ENCODE peak calls at places on chromosomes 5 and 9, in four cellular contexts. One of them, this sample, is unnamed.

GRCh38 chr5:116573617-116574431 is 799 bp downstream of the SEMA6A start:
- DNase-seq in activated effector memory CD4-positive, alpha-beta T cell treated with anti-CD3 and anti-CD28 coated beads, Interleukin-2, amount 50 U/mL, for 16 hours: no peak
- DNase-seq in stimulated activated CD8-positive, alpha-beta memory T cell treated with anti-CD3 and anti-CD28 coated beads, Interleukin-2, amount 100 ng/mL, for 1 hour: no peak
- DNase-seq in MCF 10A: peak
- DNase-seq in this sample: no peak

GRCh38 chr5:108345541-108346171 is 36.2 kb downstream of the FBXL17 start:
- DNase-seq in activated effector memory CD4-positive, alpha-beta T cell treated with anti-CD3 and anti-CD28 coated beads, Interleukin-2, amount 50 U/mL, for 16 hours: no peak
- DNase-seq in MCF 10A: peak
- DNase-seq in stimulated activated CD8-positive, alpha-beta memory T cell treated with anti-CD3 and anti-CD28 coated beads, Interleukin-2, amount 100 ng/mL, for 1 hour: no peak
- DNase-seq in this sample: peak

GRCh38 chr5:9456435-9457042 is 89.3 kb downstream of the SEMA5A start:
- DNase-seq in stimulated activated CD8-positive, alpha-beta memory T cell treated with anti-CD3 and anti-CD28 coated beads, Interleukin-2, amount 100 ng/mL, for 1 hour: no peak
- DNase-seq in MCF 10A: no peak
- DNase-seq in activated effector memory CD4-positive, alpha-beta T cell treated with anti-CD3 and anti-CD28 coated beads, Interleukin-2, amount 50 U/mL, for 16 hours: no peak
- DNase-seq in this sample: no peak

GRCh38 chr9:129414377-129415021 is 206.4 kb downstream of the C9orf50 start:
- DNase-seq in activated effector memory CD4-positive, alpha-beta T cell treated with anti-CD3 and anti-CD28 coated beads, Interleukin-2, amount 50 U/mL, for 16 hours: peak
- DNase-seq in MCF 10A: peak
- DNase-seq in stimulated activated CD8-positive, alpha-beta memory T cell treated with anti-CD3 and anti-CD28 coated beads, Interleukin-2, amount 100 ng/mL, for 1 hour: no peak
- DNase-seq in this sample: no peak

GRCh38 chr5:134174841-134175839 is 1.6 kb downstream of the SKP1 start:
- DNase-seq in stimulated activated CD8-positive, alpha-beta memory T cell treated with anti-CD3 and anti-CD28 coated beads, Interleukin-2, amount 100 ng/mL, for 1 hour: no peak
- DNase-seq in activated effector memory CD4-positive, alpha-beta T cell treated with anti-CD3 and anti-CD28 coated beads, Interleukin-2, amount 50 U/mL, for 16 hours: no peak
- DNase-seq in MCF 10A: peak
- DNase-seq in this sample: peak

GRCh38 chr9:13513710-13514444 is 234.4 kb upstream of the MPDZ start:
- DNase-seq in activated effector memory CD4-positive, alpha-beta T cell treated with anti-CD3 and anti-CD28 coated beads, Interleukin-2, amount 50 U/mL, for 16 hours: no peak
- DNase-seq in stimulated activated CD8-positive, alpha-beta memory T cell treated with anti-CD3 and anti-CD28 coated beads, Interleukin-2, amount 100 ng/mL, for 1 hour: no peak
- DNase-seq in MCF 10A: peak
- DNase-seq in this sample: peak

GRCh38 chr5:96177303-96177869 is 215.7 kb upstream of the ELL2 start:
- DNase-seq in stimulated activated CD8-positive, alpha-beta memory T cell treated with anti-CD3 and anti-CD28 coated beads, Interleukin-2, amount 100 ng/mL, for 1 hour: no peak
- DNase-seq in MCF 10A: peak
- DNase-seq in activated effector memory CD4-positive, alpha-beta T cell treated with anti-CD3 and anti-CD28 coated beads, Interleukin-2, amount 50 U/mL, for 16 hours: no peak
- DNase-seq in this sample: peak

GRCh38 chr5:8923516-8923915 is 622.4 kb downstream of the SEMA5A start:
- DNase-seq in activated effector memory CD4-positive, alpha-beta T cell treated with anti-CD3 and anti-CD28 coated beads, Interleukin-2, amount 50 U/mL, for 16 hours: no peak
- DNase-seq in MCF 10A: no peak
- DNase-seq in stimulated activated CD8-positive, alpha-beta memory T cell treated with anti-CD3 and anti-CD28 coated beads, Interleukin-2, amount 100 ng/mL, for 1 hour: no peak
- DNase-seq in this sample: no peak

GRCh38 chr9:16553869-16554540 is 316.5 kb downstream of the BNC2 start:
- DNase-seq in activated effector memory CD4-positive, alpha-beta T cell treated with anti-CD3 and anti-CD28 coated beads, Interleukin-2, amount 50 U/mL, for 16 hours: no peak
- DNase-seq in MCF 10A: no peak
- DNase-seq in stimulated activated CD8-positive, alpha-beta memory T cell treated with anti-CD3 and anti-CD28 coated beads, Interleukin-2, amount 100 ng/mL, for 1 hour: no peak
- DNase-seq in this sample: no peak

GRCh38 chr5:38420691-38421395 is 135.6 kb downstream of the LIFR start:
- DNase-seq in stimulated activated CD8-positive, alpha-beta memory T cell treated with anti-CD3 and anti-CD28 coated beads, Interleukin-2, amount 100 ng/mL, for 1 hour: no peak
- DNase-seq in MCF 10A: peak
- DNase-seq in activated effector memory CD4-positive, alpha-beta T cell treated with anti-CD3 and anti-CD28 coated beads, Interleukin-2, amount 50 U/mL, for 16 hours: no peak
- DNase-seq in this sample: peak

GRCh38 chr5:159290741-159291140 is 27.7 kb downstream of the UBLCP1 start:
- DNase-seq in stimulated activated CD8-positive, alpha-beta memory T cell treated with anti-CD3 and anti-CD28 coated beads, Interleukin-2, amount 100 ng/mL, for 1 hour: no peak
- DNase-seq in MCF 10A: no peak
- DNase-seq in activated effector memory CD4-positive, alpha-beta T cell treated with anti-CD3 and anti-CD28 coated beads, Interleukin-2, amount 50 U/mL, for 16 hours: no peak
- DNase-seq in this sample: peak

GRCh38 chr9:119003218-119003617 is 366.0 kb downstream of the BRINP1 start:
- DNase-seq in activated effector memory CD4-positive, alpha-beta T cell treated with anti-CD3 and anti-CD28 coated beads, Interleukin-2, amount 50 U/mL, for 16 hours: no peak
- DNase-seq in stimulated activated CD8-positive, alpha-beta memory T cell treated with anti-CD3 and anti-CD28 coated beads, Interleukin-2, amount 100 ng/mL, for 1 hour: no peak
- DNase-seq in MCF 10A: no peak
- DNase-seq in this sample: no peak

GRCh38 chr5:131198625-131199024 is 27.9 kb downstream of the LYRM7 start:
- DNase-seq in stimulated activated CD8-positive, alpha-beta memory T cell treated with anti-CD3 and anti-CD28 coated beads, Interleukin-2, amount 100 ng/mL, for 1 hour: no peak
- DNase-seq in activated effector memory CD4-positive, alpha-beta T cell treated with anti-CD3 and anti-CD28 coated beads, Interleukin-2, amount 50 U/mL, for 16 hours: no peak
- DNase-seq in MCF 10A: peak
- DNase-seq in this sample: peak

GRCh38 chr5:10264569-10264968 is 14.5 kb downstream of the CCT5 start:
- DNase-seq in activated effector memory CD4-positive, alpha-beta T cell treated with anti-CD3 and anti-CD28 coated beads, Interleukin-2, amount 50 U/mL, for 16 hours: no peak
- DNase-seq in MCF 10A: no peak
- DNase-seq in stimulated activated CD8-positive, alpha-beta memory T cell treated with anti-CD3 and anti-CD28 coated beads, Interleukin-2, amount 100 ng/mL, for 1 hour: no peak
- DNase-seq in this sample: no peak

GRCh38 chr5:38286038-38286437 is 27.7 kb downstream of the EGFLAM start:
- DNase-seq in activated effector memory CD4-positive, alpha-beta T cell treated with anti-CD3 and anti-CD28 coated beads, Interleukin-2, amount 50 U/mL, for 16 hours: no peak
- DNase-seq in MCF 10A: no peak
- DNase-seq in stimulated activated CD8-positive, alpha-beta memory T cell treated with anti-CD3 and anti-CD28 coated beads, Interleukin-2, amount 100 ng/mL, for 1 hour: no peak
- DNase-seq in this sample: no peak

GRCh38 chr5:40841068-40841805 is at the start of gene CARD6:
- DNase-seq in MCF 10A: peak
- DNase-seq in activated effector memory CD4-positive, alpha-beta T cell treated with anti-CD3 and anti-CD28 coated beads, Interleukin-2, amount 50 U/mL, for 16 hours: no peak
- DNase-seq in stimulated activated CD8-positive, alpha-beta memory T cell treated with anti-CD3 and anti-CD28 coated beads, Interleukin-2, amount 100 ng/mL, for 1 hour: no peak
- DNase-seq in this sample: peak

GRCh38 chr5:126624534-126624933 is 23.8 kb downstream of the PHAX start:
- DNase-seq in MCF 10A: peak
- DNase-seq in activated effector memory CD4-positive, alpha-beta T cell treated with anti-CD3 and anti-CD28 coated beads, Interleukin-2, amount 50 U/mL, for 16 hours: no peak
- DNase-seq in stimulated activated CD8-positive, alpha-beta memory T cell treated with anti-CD3 and anti-CD28 coated beads, Interleukin-2, amount 100 ng/mL, for 1 hour: no peak
- DNase-seq in this sample: peak

GRCh38 chr9:132094314-132094791 is 14.7 kb upstream of the MED27 start:
- DNase-seq in stimulated activated CD8-positive, alpha-beta memory T cell treated with anti-CD3 and anti-CD28 coated beads, Interleukin-2, amount 100 ng/mL, for 1 hour: no peak
- DNase-seq in activated effector memory CD4-positive, alpha-beta T cell treated with anti-CD3 and anti-CD28 coated beads, Interleukin-2, amount 50 U/mL, for 16 hours: no peak
- DNase-seq in MCF 10A: no peak
- DNase-seq in this sample: peak

GRCh38 chr5:77568082-77568481 is 70.4 kb downstream of the OTP start:
- DNase-seq in MCF 10A: no peak
- DNase-seq in activated effector memory CD4-positive, alpha-beta T cell treated with anti-CD3 and anti-CD28 coated beads, Interleukin-2, amount 50 U/mL, for 16 hours: no peak
- DNase-seq in stimulated activated CD8-positive, alpha-beta memory T cell treated with anti-CD3 and anti-CD28 coated beads, Interleukin-2, amount 100 ng/mL, for 1 hour: no peak
- DNase-seq in this sample: no peak

GRCh38 chr5:174609116-174609515 is 115.3 kb upstream of the MSX2 start:
- DNase-seq in activated effector memory CD4-positive, alpha-beta T cell treated with anti-CD3 and anti-CD28 coated beads, Interleukin-2, amount 50 U/mL, for 16 hours: no peak
- DNase-seq in stimulated activated CD8-positive, alpha-beta memory T cell treated with anti-CD3 and anti-CD28 coated beads, Interleukin-2, amount 100 ng/mL, for 1 hour: no peak
- DNase-seq in MCF 10A: peak
- DNase-seq in this sample: no peak

GRCh38 chr5:80116465-80116864 is 81.3 kb downstream of the THBS4 start:
- DNase-seq in activated effector memory CD4-positive, alpha-beta T cell treated with anti-CD3 and anti-CD28 coated beads, Interleukin-2, amount 50 U/mL, for 16 hours: no peak
- DNase-seq in stimulated activated CD8-positive, alpha-beta memory T cell treated with anti-CD3 and anti-CD28 coated beads, Interleukin-2, amount 100 ng/mL, for 1 hour: no peak
- DNase-seq in MCF 10A: no peak
- DNase-seq in this sample: no peak

GRCh38 chr5:137635521-137635921 is 100.4 kb downstream of the KLHL3 start:
- DNase-seq in stimulated activated CD8-positive, alpha-beta memory T cell treated with anti-CD3 and anti-CD28 coated beads, Interleukin-2, amount 100 ng/mL, for 1 hour: no peak
- DNase-seq in activated effector memory CD4-positive, alpha-beta T cell treated with anti-CD3 and anti-CD28 coated beads, Interleukin-2, amount 50 U/mL, for 16 hours: no peak
- DNase-seq in MCF 10A: no peak
- DNase-seq in this sample: no peak

GRCh38 chr5:67476531-67476930 is 279.9 kb upstream of the CD180 start:
- DNase-seq in activated effector memory CD4-positive, alpha-beta T cell treated with anti-CD3 and anti-CD28 coated beads, Interleukin-2, amount 50 U/mL, for 16 hours: no peak
- DNase-seq in stimulated activated CD8-positive, alpha-beta memory T cell treated with anti-CD3 and anti-CD28 coated beads, Interleukin-2, amount 100 ng/mL, for 1 hour: no peak
- DNase-seq in MCF 10A: peak
- DNase-seq in this sample: no peak

GRCh38 chr5:74056102-74056788 is 430.2 kb downstream of the ARHGEF28 start:
- DNase-seq in stimulated activated CD8-positive, alpha-beta memory T cell treated with anti-CD3 and anti-CD28 coated beads, Interleukin-2, amount 100 ng/mL, for 1 hour: no peak
- DNase-seq in MCF 10A: no peak
- DNase-seq in activated effector memory CD4-positive, alpha-beta T cell treated with anti-CD3 and anti-CD28 coated beads, Interleukin-2, amount 50 U/mL, for 16 hours: no peak
- DNase-seq in this sample: no peak

GRCh38 chr5:34484190-34484589 is 171.9 kb upstream of the RAI14 start:
- DNase-seq in activated effector memory CD4-positive, alpha-beta T cell treated with anti-CD3 and anti-CD28 coated beads, Interleukin-2, amount 50 U/mL, for 16 hours: no peak
- DNase-seq in stimulated activated CD8-positive, alpha-beta memory T cell treated with anti-CD3 and anti-CD28 coated beads, Interleukin-2, amount 100 ng/mL, for 1 hour: no peak
- DNase-seq in MCF 10A: no peak
- DNase-seq in this sample: no peak

GRCh38 chr5:3346111-3346820 is 249.4 kb upstream of the IRX1 start:
- DNase-seq in activated effector memory CD4-positive, alpha-beta T cell treated with anti-CD3 and anti-CD28 coated beads, Interleukin-2, amount 50 U/mL, for 16 hours: no peak
- DNase-seq in MCF 10A: no peak
- DNase-seq in stimulated activated CD8-positive, alpha-beta memory T cell treated with anti-CD3 and anti-CD28 coated beads, Interleukin-2, amount 100 ng/mL, for 1 hour: no peak
- DNase-seq in this sample: no peak

GRCh38 chr5:139788294-139788875 is 7.2 kb upstream of the PSD2 start:
- DNase-seq in MCF 10A: no peak
- DNase-seq in stimulated activated CD8-positive, alpha-beta memory T cell treated with anti-CD3 and anti-CD28 coated beads, Interleukin-2, amount 100 ng/mL, for 1 hour: no peak
- DNase-seq in activated effector memory CD4-positive, alpha-beta T cell treated with anti-CD3 and anti-CD28 coated beads, Interleukin-2, amount 50 U/mL, for 16 hours: no peak
- DNase-seq in this sample: no peak

GRCh38 chr5:42494414-42494813 is 71.2 kb downstream of the GHR start:
- DNase-seq in activated effector memory CD4-positive, alpha-beta T cell treated with anti-CD3 and anti-CD28 coated beads, Interleukin-2, amount 50 U/mL, for 16 hours: no peak
- DNase-seq in MCF 10A: peak
- DNase-seq in stimulated activated CD8-positive, alpha-beta memory T cell treated with anti-CD3 and anti-CD28 coated beads, Interleukin-2, amount 100 ng/mL, for 1 hour: no peak
- DNase-seq in this sample: peak

GRCh38 chr5:153896701-153897100 is 142.0 kb downstream of the FAM114A2 start:
- DNase-seq in MCF 10A: peak
- DNase-seq in stimulated activated CD8-positive, alpha-beta memory T cell treated with anti-CD3 and anti-CD28 coated beads, Interleukin-2, amount 100 ng/mL, for 1 hour: no peak
- DNase-seq in activated effector memory CD4-positive, alpha-beta T cell treated with anti-CD3 and anti-CD28 coated beads, Interleukin-2, amount 50 U/mL, for 16 hours: no peak
- DNase-seq in this sample: no peak

GRCh38 chr9:19408316-19408692 is 505 bp upstream of the ACER2 start:
- DNase-seq in activated effector memory CD4-positive, alpha-beta T cell treated with anti-CD3 and anti-CD28 coated beads, Interleukin-2, amount 50 U/mL, for 16 hours: no peak
- DNase-seq in stimulated activated CD8-positive, alpha-beta memory T cell treated with anti-CD3 and anti-CD28 coated beads, Interleukin-2, amount 100 ng/mL, for 1 hour: no peak
- DNase-seq in MCF 10A: no peak
- DNase-seq in this sample: no peak

GRCh38 chr5:112784726-112785125 is 47.0 kb downstream of the APC start:
- DNase-seq in activated effector memory CD4-positive, alpha-beta T cell treated with anti-CD3 and anti-CD28 coated beads, Interleukin-2, amount 50 U/mL, for 16 hours: no peak
- DNase-seq in MCF 10A: no peak
- DNase-seq in stimulated activated CD8-positive, alpha-beta memory T cell treated with anti-CD3 and anti-CD28 coated beads, Interleukin-2, amount 100 ng/mL, for 1 hour: no peak
- DNase-seq in this sample: no peak

GRCh38 chr5:138706655-138707480 is 46.4 kb upstream of the CTNNA1 start:
- DNase-seq in MCF 10A: peak
- DNase-seq in stimulated activated CD8-positive, alpha-beta memory T cell treated with anti-CD3 and anti-CD28 coated beads, Interleukin-2, amount 100 ng/mL, for 1 hour: no peak
- DNase-seq in activated effector memory CD4-positive, alpha-beta T cell treated with anti-CD3 and anti-CD28 coated beads, Interleukin-2, amount 50 U/mL, for 16 hours: no peak
- DNase-seq in this sample: peak

GRCh38 chr5:178086266-178086665 is 27.1 kb upstream of the N4BP3 start:
- DNase-seq in stimulated activated CD8-positive, alpha-beta memory T cell treated with anti-CD3 and anti-CD28 coated beads, Interleukin-2, amount 100 ng/mL, for 1 hour: no peak
- DNase-seq in MCF 10A: peak
- DNase-seq in activated effector memory CD4-positive, alpha-beta T cell treated with anti-CD3 and anti-CD28 coated beads, Interleukin-2, amount 50 U/mL, for 16 hours: no peak
- DNase-seq in this sample: peak

This sample was measured in PC-3.